ENCODE peak calls at places on chromosomes 7 and 10, in nine cellular contexts. X is pancreas, O is prostate gland, W is heart right ventricle, A is cardiac fibroblast, Q is PC-3, F is spleen, S is cardiac muscle cell, G is sigmoid colon. L is an unnamed sample.

GRCh38 chr7:130486114-130486962 is 5.5 kb upstream of the MEST start:
- DNase-seq in S (peak), Q (peak), X (peak), O (peak), G (peak), A (peak), F (peak), W (peak), L (no peak)

GRCh38 chr10:73252445-73253225 is at the start of gene MRPS16:
- DNase-seq in W (peak), S (peak), O (peak), A (peak), F (peak), X (peak), G (peak), Q (peak), L (peak)

GRCh38 chr10:11225935-11226334 is 208.3 kb downstream of the CELF2 start:
- DNase-seq in O (peak), W (no peak), S (no peak), F (peak), A (no peak), X (no peak), Q (no peak), G (no peak), L (no peak)

GRCh38 chr10:124232686-124233545 is 139.5 kb upstream of the CHST15 start:
- DNase-seq in F (no peak), Q (no peak), O (no peak), X (no peak), S (no peak), A (no peak), G (peak), W (no peak), L (no peak)

GRCh38 chr7:112080974-112081373 is 125.2 kb downstream of the DOCK4 start:
- DNase-seq in G (no peak), W (no peak), A (peak), F (no peak), X (no peak), Q (peak), O (no peak), S (peak), L (no peak)

GRCh38 chr10:63375859-63376258 is 89.9 kb downstream of the JMJD1C start:
- DNase-seq in G (no peak), Q (no peak), X (no peak), A (peak), O (no peak), S (peak), F (no peak), W (no peak), L (no peak)

GRCh38 chr10:95560288-95561199 is 627 bp downstream of the SORBS1 start:
- DNase-seq in Q (peak), X (peak), G (peak), A (peak), F (peak), O (peak), S (peak), W (peak), L (no peak)

GRCh38 chr10:78224602-78225001 is 190.9 kb downstream of the RPS24 start:
- DNase-seq in Q (no peak), G (no peak), X (no peak), O (no peak), A (peak), S (peak), W (no peak), F (no peak), L (no peak)

GRCh38 chr10:124560377-124560776 is 98.8 kb downstream of the LHPP start:
- DNase-seq in G (peak), O (peak), A (peak), X (no peak), F (peak), S (peak), Q (no peak), W (peak), L (peak)

GRCh38 chr7:100947792-100948191 is 1.5 kb upstream of the MUC3A start:
- DNase-seq in O (no peak), F (no peak), A (no peak), X (no peak), Q (no peak), S (no peak), G (no peak), W (no peak), L (no peak)

GRCh38 chr7:131546583-131547111 is 9.8 kb downstream of the PODXL start:
- DNase-seq in O (no peak), S (no peak), G (peak), F (peak), A (peak), W (no peak), X (no peak), Q (peak), L (no peak)

GRCh38 chr10:61628199-61628874 is 34.4 kb upstream of the CABCOCO1 start:
- DNase-seq in Q (peak), S (peak), F (no peak), X (no peak), A (peak), W (no peak), G (no peak), O (no peak), L (no peak)

GRCh38 chr10:97328646-97329453 is 5.7 kb downstream of the FRAT2 start:
- DNase-seq in O (no peak), F (no peak), Q (no peak), W (no peak), A (no peak), X (no peak), G (no peak), S (no peak), L (no peak)

GRCh38 chr10:98424308-98425254 is 9.6 kb upstream of the PYROXD2 start:
- DNase-seq in A (no peak), W (no peak), S (no peak), X (no peak), Q (no peak), O (no peak), F (no peak), G (peak), L (no peak)

GRCh38 chr7:2281556-2281955 is 32.7 kb downstream of the SNX8 start:
- DNase-seq in X (no peak), O (no peak), Q (no peak), A (peak), S (peak), W (no peak), G (peak), F (no peak), L (no peak)

GRCh38 chr10:80541144-80541750 is 3.5 kb downstream of the SH2D4B start:
- DNase-seq in A (no peak), S (peak), X (no peak), Q (no peak), F (no peak), W (peak), G (peak), O (no peak), L (no peak)

GRCh38 chr7:13447637-13448036 is 541.8 kb downstream of the ETV1 start:
- DNase-seq in S (no peak), O (no peak), F (no peak), A (no peak), X (no peak), Q (no peak), G (no peak), W (no peak), L (no peak)

GRCh38 chr10:80171248-80171660 is 34.1 kb downstream of the ANXA11 start:
- DNase-seq in F (peak), S (no peak), O (peak), A (no peak), W (no peak), X (no peak), Q (peak), G (peak), L (no peak)

GRCh38 chr10:114806572-114807391 is 14.8 kb upstream of the FHIP2A start:
- DNase-seq in W (no peak), X (no peak), G (no peak), A (peak), Q (no peak), F (no peak), O (no peak), S (peak), L (no peak)

GRCh38 chr7:27750336-27750735 is 10.4 kb downstream of the TAX1BP1 start:
- DNase-seq in W (no peak), O (no peak), A (no peak), Q (peak), G (no peak), X (no peak), S (no peak), F (no peak), L (no peak)

GRCh38 chr7:140304071-140304799 is 94.1 kb downstream of the SLC37A3 start:
- DNase-seq in A (peak), S (peak), W (no peak), X (no peak), G (no peak), O (no peak), Q (peak), F (no peak), L (no peak)

GRCh38 chr10:29142516-29143314 is 146.2 kb upstream of the LYZL1 start:
- DNase-seq in S (no peak), F (no peak), A (no peak), Q (no peak), O (no peak), G (no peak), X (no peak), W (no peak), L (no peak)

GRCh38 chr10:71269301-71270288 is 49.5 kb upstream of the SLC29A3 start:
- DNase-seq in W (peak), O (no peak), F (no peak), Q (no peak), S (peak), G (no peak), X (no peak), A (peak), L (no peak)

GRCh38 chr10:53489331-53489730 is 716.7 kb upstream of the MBL2 start:
- DNase-seq in O (no peak), A (no peak), F (no peak), S (no peak), G (no peak), W (no peak), X (no peak), Q (no peak), L (no peak)

GRCh38 chr10:43204943-43205671 is 61.8 kb downstream of the RASGEF1A start:
- DNase-seq in S (peak), Q (peak), O (no peak), A (peak), X (peak), W (no peak), G (peak), F (peak), L (no peak)

GRCh38 chr7:97470726-97471125 is 261.2 kb upstream of the TAC1 start:
- DNase-seq in F (no peak), Q (no peak), G (no peak), A (no peak), X (no peak), W (no peak), O (no peak), S (no peak), L (no peak)

GRCh38 chr10:74542077-74542476 is 284.3 kb upstream of the KAT6B start:
- DNase-seq in O (no peak), A (peak), X (no peak), F (no peak), G (peak), W (no peak), S (peak), Q (no peak), L (peak)

GRCh38 chr7:97024209-97025129 is at the start of gene DLX5:
- DNase-seq in O (peak), F (no peak), A (peak), X (no peak), S (peak), Q (peak), W (no peak), G (no peak), L (no peak)

GRCh38 chr10:127163632-127164031 is 32.8 kb downstream of the INSYN2A start:
- DNase-seq in G (no peak), F (no peak), S (peak), X (no peak), W (no peak), O (no peak), A (peak), Q (no peak), L (no peak)

GRCh38 chr10:66928000-66928770 is 2.3 kb downstream of the LRRTM3 start:
- DNase-seq in G (peak), W (no peak), A (peak), O (no peak), F (no peak), S (peak), Q (no peak), X (no peak), L (no peak)

DNA sequence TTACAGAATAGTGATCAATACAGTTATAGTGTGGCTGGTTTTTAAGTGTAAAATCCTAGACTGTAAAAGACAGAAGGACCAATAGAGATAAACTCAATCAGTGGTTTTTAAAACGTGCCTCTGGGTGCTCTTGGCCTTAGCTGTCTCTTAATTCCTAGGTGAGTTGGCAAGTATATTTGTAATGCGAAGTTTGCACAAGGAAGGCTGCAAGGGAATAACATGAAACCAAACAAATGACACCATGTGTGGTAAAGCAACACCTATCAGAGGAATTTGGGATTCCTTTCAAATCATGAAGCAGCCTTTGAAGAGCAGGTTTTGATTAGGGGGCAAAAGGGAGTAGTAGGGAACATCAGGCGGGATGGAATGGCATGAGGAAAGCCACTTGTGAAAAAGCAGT is 284.6 kb downstream of the INHBA start:
- DNase-seq in G (no peak), X (no peak), O (no peak), W (no peak), Q (peak), A (no peak), F (no peak), S (no peak), L (no peak)
- H3K4me3 ChIP-seq in G (no peak), X (no peak), O (no peak), W (no peak), Q (no peak), A (no peak), F (no peak), S (no peak), L (no peak)

DNA sequence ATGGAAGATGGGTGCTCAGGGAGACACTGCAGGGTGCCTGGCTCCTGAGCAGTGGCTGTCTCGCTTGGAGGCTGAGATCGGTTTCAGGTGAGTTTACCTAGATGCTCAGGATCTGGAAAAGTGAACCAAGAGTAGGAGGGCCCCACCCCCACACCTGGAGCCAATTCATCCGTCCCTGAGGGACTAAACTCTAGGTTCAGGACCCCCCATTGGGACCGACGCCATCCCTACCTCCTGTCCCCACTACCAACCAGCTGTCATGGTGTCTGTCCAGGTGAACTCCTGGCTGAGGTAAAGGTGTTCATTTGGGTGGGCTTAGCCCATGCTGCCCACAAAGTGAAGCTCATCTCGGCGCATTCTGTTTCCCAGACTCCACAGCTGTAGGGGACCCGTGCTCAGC is 174.6 kb upstream of the PLPP4 start:
- DNase-seq in A (no peak), Q (no peak), W (no peak), F (no peak), S (no peak), G (no peak), X (no peak), O (no peak), L (no peak)
- TF ChIP-seq CTCF in A (no peak), Q (no peak), W (no peak), F (no peak), S (no peak), G (no peak), X (no peak), O (no peak), L (no peak)

DNA sequence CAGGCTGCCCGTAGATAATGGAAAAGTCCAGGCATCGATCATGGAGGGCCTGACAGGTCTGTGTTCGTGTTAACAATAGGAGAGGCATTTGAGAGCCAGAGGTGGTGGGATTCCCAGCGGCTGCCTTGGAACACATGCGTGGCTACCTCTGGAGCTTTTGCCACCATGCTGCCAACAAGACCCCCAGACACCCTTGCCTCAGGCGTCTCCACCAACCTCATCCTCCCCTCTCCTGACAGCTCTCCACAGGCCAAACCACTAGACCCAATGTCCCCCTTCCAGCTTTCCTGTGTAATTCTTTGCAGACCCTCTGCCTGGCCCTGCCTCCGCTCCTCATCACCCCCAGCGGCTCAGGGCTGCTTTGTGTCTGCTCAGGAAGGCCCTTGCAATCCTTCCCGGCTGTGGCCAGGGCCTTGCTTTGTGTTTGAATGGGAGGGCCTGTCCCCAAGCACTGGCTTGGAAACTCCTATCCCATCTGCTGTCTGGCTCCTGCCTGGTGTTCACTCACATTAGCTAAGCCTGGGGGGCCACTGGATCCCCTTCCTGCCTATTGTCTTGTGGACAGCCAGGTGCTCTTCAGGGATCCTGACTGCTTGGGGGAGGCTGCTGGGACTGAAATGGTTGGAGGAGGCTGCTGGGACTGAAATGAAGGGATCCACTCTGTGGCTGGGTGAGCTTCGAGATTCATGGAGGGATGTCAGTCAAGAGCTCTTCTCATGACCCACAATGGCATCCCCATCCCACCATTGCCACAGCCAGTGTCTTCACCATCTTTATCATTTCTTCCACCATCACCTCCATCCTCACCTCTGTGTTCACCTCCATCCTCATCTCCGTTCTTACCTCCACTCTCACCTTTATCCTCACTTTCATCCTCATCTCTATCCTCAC is 60.8 kb upstream of the ELN start:
- DNase-seq in Q (no peak), S (no peak), W (no peak), A (no peak), G (no peak), X (no peak), F (peak), O (no peak), L (no peak)
- H3K4me3 ChIP-seq in Q (no peak), S (no peak), W (no peak), A (no peak), G (no peak), X (no peak), F (no peak), O (no peak), L (no peak)

GRCh38 chr7:128941323-128941890 is 3.7 kb downstream of the IRF5 start:
- DNase-seq in G (no peak), F (no peak), A (no peak), Q (no peak), S (no peak), O (no peak), W (no peak), X (no peak), L (no peak)

GRCh38 chr7:128940494-128941322 is 3.0 kb downstream of the IRF5 start:
- DNase-seq in O (no peak), G (peak), W (peak), Q (no peak), X (no peak), A (no peak), S (no peak), F (peak), L (no peak)

GRCh38 chr7:128938524-128939074 is 872 bp downstream of the IRF5 start:
- DNase-seq in F (peak), O (no peak), X (no peak), A (peak), G (peak), S (no peak), W (no peak), Q (no peak), L (no peak)

GRCh38 chr7:128939075-128939860 is 1.5 kb downstream of the IRF5 start:
- DNase-seq in Q (no peak), F (peak), S (no peak), O (no peak), X (no peak), W (no peak), A (no peak), G (no peak), L (no peak)

GRCh38 chr7:128939861-128940410 is 2.2 kb downstream of the IRF5 start:
- DNase-seq in F (peak), O (no peak), W (no peak), G (no peak), A (no peak), S (no peak), Q (no peak), X (no peak), L (no peak)
- TF ChIP-seq CTCF in F (no peak), O (no peak), W (no peak), G (no peak), A (no peak), S (no peak), Q (no peak), X (no peak), L (no peak)

DNA sequence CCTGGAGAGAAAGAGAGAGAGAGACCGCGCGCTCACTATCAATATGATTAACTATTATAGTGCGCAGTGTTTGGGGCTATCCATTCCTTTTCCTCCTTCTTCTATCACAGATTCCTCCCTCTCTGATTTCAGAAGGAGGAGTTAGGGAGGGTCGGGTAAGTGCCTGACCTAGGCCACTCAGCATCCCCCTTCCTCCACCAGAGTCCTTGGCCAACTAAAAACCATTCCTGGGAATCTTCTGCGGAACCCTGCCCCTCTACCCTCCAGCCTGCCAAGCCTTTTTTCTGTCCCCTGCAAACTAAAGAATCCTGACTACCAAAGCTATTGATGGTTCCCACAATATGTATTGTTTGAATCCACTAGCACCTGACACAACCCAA is 256.2 kb upstream of the NFE2L3 start:
- DNase-seq in A (no peak), W (no peak), G (no peak), Q (no peak), X (no peak), S (no peak), O (no peak), F (no peak), L (no peak)
- H3K4me3 ChIP-seq in A (no peak), W (peak), G (no peak), Q (peak), X (no peak), S (peak), O (no peak), F (no peak), L (no peak)

DNA sequence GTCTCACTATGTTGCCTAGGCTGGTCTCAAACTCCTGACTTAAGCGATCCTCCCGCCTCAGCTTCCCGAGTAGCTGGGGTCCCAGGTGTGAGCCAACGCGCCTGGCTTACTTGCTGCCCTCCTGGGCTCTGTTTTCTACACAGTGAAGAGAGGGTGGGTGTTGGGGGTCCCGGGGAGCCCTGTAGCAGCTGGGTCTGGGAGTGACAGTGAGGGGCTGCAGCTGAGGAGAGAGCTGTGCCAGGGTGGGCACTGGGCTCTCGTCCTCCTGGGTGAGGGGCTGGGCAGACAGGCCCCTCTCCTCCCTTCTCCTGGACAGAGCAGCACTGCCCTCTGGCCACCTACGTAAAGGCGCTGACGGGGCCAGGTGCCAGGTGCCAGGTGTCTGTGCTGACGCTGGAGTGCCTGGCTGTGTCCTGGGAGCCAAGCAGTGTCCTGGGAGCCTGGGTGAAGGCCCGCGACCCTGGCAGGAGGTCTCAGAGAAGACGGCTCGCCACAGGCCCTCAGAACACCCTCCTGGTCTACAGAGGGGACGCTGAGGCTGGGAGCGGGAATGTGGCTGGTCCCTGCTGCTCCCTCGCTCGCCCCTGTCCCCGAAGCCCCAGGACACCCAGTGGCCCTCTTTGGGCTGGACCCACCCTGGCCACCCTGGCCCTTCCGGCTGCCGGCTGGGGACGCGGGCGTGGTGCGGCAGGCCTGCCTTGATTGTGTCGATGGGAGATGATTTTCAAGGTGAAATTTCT is 35.6 kb downstream of the UNCX start:
- DNase-seq in F (no peak), A (no peak), W (no peak), Q (no peak), X (peak), G (no peak), O (no peak), S (no peak), L (no peak)
- TF ChIP-seq CTCF in F (no peak), A (no peak), W (no peak), Q (no peak), X (no peak), G (no peak), O (no peak), S (no peak), L (no peak)

L was measured in AG09309.